ENCODE peak calls at places on chromosome 15, in five cellular contexts. B, S, E, V and Z are unnamed samples.

GRCh38 chr15:69290346-69291164 is 8.2 kb upstream of the PAQR5 start:
- DNase-seq in B (no peak), S (no peak), E (no peak), V (no peak), Z (no peak)

GRCh38 chr15:101277943-101278564 is 769 bp upstream of the SELENOS start:
- DNase-seq in B (no peak), S (no peak), E (no peak), V (no peak), Z (no peak)

GRCh38 chr15:78103406-78104118 is 11.2 kb downstream of the SH2D7 start:
- DNase-seq in B (no peak), S (no peak), E (no peak), V (no peak), Z (peak)

GRCh38 chr15:34679326-34679725 is 75.5 kb downstream of the GJD2 start:
- DNase-seq in B (no peak), S (no peak), E (no peak), V (no peak), Z (no peak)

GRCh38 chr15:62431806-62432205 is 266.7 kb upstream of the C2CD4B start:
- DNase-seq in B (no peak), S (no peak), E (no peak), V (no peak), Z (no peak)

GRCh38 chr15:52120488-52120887 is 7.9 kb upstream of the BCL2L10 start:
- DNase-seq in B (no peak), S (no peak), E (no peak), V (no peak), Z (no peak)

GRCh38 chr15:90042766-90043525 is 41.8 kb downstream of the ZNF710 start:
- DNase-seq in B (no peak), S (no peak), E (no peak), V (no peak), Z (no peak)

GRCh38 chr15:62824111-62824737 is 218.3 kb upstream of the TPM1 start:
- DNase-seq in B (no peak), S (no peak), E (peak), V (no peak), Z (no peak)

GRCh38 chr15:33612721-33613304 is 302.0 kb downstream of the RYR3 start:
- DNase-seq in B (no peak), S (no peak), E (no peak), V (no peak), Z (no peak)

GRCh38 chr15:97036301-97036700 is 705.8 kb downstream of the NR2F2 start:
- DNase-seq in B (no peak), S (no peak), E (no peak), V (peak), Z (peak)

GRCh38 chr15:80567721-80568157 is 127.4 kb upstream of the ABHD17C start:
- DNase-seq in B (peak), S (peak), E (peak), V (peak), Z (peak)

GRCh38 chr15:77867266-77868047 is 210.1 kb downstream of the TBC1D2B start:
- DNase-seq in B (no peak), S (no peak), E (no peak), V (no peak), Z (no peak)

GRCh38 chr15:69548367-69548766 is 95.7 kb downstream of the RPLP1 start:
- DNase-seq in B (no peak), S (no peak), E (no peak), V (no peak), Z (no peak)

GRCh38 chr15:71385026-71385425 is 269.8 kb downstream of the THSD4 start:
- DNase-seq in B (no peak), S (no peak), E (no peak), V (peak), Z (no peak)

GRCh38 chr15:90895571-90896117 is 7.5 kb upstream of the MAN2A2 start:
- DNase-seq in B (no peak), S (no peak), E (peak), V (no peak), Z (peak)

GRCh38 chr15:64599716-64600115 is 139.3 kb downstream of the ZNF609 start:
- DNase-seq in B (no peak), S (no peak), E (peak), V (peak), Z (no peak)

GRCh38 chr15:25184356-25185155 is 229.8 kb downstream of the SNRPN start:
- DNase-seq in B (no peak), S (no peak), E (no peak), V (no peak), Z (no peak)

GRCh38 chr15:47756872-47757271 is 39.6 kb downstream of the SEMA6D start:
- DNase-seq in B (no peak), S (no peak), E (no peak), V (peak), Z (no peak)

GRCh38 chr15:89089316-89090230 is 1.3 kb downstream of the ABHD2 start:
- DNase-seq in B (no peak), S (no peak), E (no peak), V (no peak), Z (no peak)

GRCh38 chr15:70020229-70020628 is 77.5 kb downstream of the TLE3 start:
- DNase-seq in B (no peak), S (no peak), E (no peak), V (no peak), Z (no peak)

GRCh38 chr15:31570591-31570990 is 244.0 kb downstream of the KLF13 start:
- DNase-seq in B (no peak), S (no peak), E (no peak), V (no peak), Z (no peak)

GRCh38 chr15:39059886-39060285 is 495.3 kb upstream of the RASGRP1 start:
- DNase-seq in B (no peak), S (no peak), E (no peak), V (no peak), Z (no peak)

GRCh38 chr15:95620934-95621579 is 709.4 kb upstream of the NR2F2 start:
- DNase-seq in B (no peak), S (no peak), E (no peak), V (no peak), Z (peak)

GRCh38 chr15:101348643-101349496 is 53.8 kb upstream of the SNRPA1 start:
- DNase-seq in B (no peak), S (no peak), E (peak), V (no peak), Z (no peak)

GRCh38 chr15:83422541-83422940 is 24.6 kb upstream of the SH3GL3 start:
- DNase-seq in B (no peak), S (no peak), E (no peak), V (no peak), Z (no peak)

GRCh38 chr15:74205593-74205969 is 3.0 kb upstream of the STRA6 start:
- DNase-seq in B (no peak), S (no peak), E (no peak), V (no peak), Z (no peak)

GRCh38 chr15:42444415-42445063 is 46.4 kb downstream of the ZNF106 start:
- DNase-seq in B (peak), S (no peak), E (no peak), V (no peak), Z (no peak)

GRCh38 chr15:34810455-34811146 is 15.3 kb upstream of the ACTC1 start:
- DNase-seq in B (no peak), S (no peak), E (peak), V (peak), Z (no peak)

GRCh38 chr15:68051109-68051508 is 3.0 kb upstream of the PIAS1 start:
- DNase-seq in B (no peak), S (no peak), E (peak), V (no peak), Z (peak)
- TF ChIP-seq CTCF in B (no peak), S (no peak), E (peak), V (no peak), Z (no peak)

GRCh38 chr15:50145451-50145872 is 26.4 kb upstream of the ATP8B4 start:
- DNase-seq in B (no peak), S (peak), E (peak), V (peak), Z (peak)
- TF ChIP-seq MAX in B (no peak), S (no peak), E (no peak), V (no peak), Z (no peak)

DNA sequence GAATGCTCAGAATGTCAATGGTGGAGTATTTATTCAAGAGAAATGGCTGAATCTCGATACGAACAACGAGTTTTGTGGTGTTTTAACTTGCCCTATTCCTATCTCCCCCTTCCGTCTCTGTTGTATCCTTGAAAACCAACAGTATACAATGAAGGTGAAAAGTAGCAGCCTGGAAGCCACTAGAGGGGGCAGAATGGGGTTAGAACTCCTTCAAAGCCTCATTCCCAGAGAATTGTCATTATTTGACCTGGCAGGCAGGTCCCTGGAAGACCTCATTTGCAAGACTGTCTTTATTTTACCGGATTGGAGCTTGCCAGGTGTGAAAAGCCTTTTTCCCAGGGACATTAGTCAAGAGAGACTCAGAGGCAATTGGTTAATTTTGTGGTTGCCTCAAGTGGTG is 139.4 kb downstream of the LRRC28 start:
- DNase-seq in B (no peak), S (no peak), E (no peak), V (no peak), Z (no peak)
- TF ChIP-seq CTCF in B (peak), S (no peak), E (no peak), V (peak), Z (no peak)

DNA sequence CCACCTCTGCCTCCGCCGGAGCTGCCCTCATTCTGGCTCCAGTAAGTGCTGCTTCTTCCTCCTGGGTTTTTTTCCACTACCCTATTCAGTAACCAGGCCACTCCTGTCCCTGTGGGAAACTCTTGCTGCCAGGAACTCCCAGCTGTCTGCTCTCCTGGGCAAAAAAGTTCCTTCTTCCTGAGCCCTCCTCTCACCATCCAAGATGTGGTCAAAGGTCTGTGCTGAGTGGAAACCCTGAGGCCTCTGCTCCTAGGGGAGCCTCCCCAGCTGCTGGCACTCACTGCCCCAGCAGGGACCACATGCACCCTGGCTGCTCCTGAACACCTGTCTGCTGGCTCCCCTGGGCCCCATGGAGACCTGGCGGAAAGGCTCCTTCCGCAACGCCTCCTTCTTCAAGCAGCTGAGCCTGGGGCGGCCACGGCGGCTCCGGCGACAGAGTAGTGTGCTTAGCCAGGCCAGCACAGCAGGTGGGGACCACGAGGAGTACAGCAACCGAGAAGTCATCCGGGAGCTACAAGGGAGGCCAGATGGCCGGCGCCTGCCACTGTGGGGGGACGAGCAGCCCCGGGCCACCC is 454 bp downstream of the C15orf62 start:
- DNase-seq in B (no peak), S (no peak), E (no peak), V (no peak), Z (peak)
- TF ChIP-seq MAX in B (no peak), S (no peak), E (no peak), V (no peak), Z (peak)

GRCh38 chr15:76752549-76752948 is 152.6 kb downstream of the SCAPER start:
- DNase-seq in B (no peak), S (no peak), E (no peak), V (no peak), Z (no peak)

GRCh38 chr15:76753131-76753530 is 152.0 kb downstream of the SCAPER start:
- DNase-seq in B (no peak), S (no peak), E (no peak), V (no peak), Z (no peak)

GRCh38 chr15:76753771-76754170 is 151.4 kb downstream of the SCAPER start:
- DNase-seq in B (no peak), S (no peak), E (no peak), V (peak), Z (no peak)

GRCh38 chr15:76756371-76756770 is 148.8 kb downstream of the SCAPER start:
- DNase-seq in B (no peak), S (no peak), E (no peak), V (no peak), Z (no peak)
- TF ChIP-seq CTCF in B (no peak), S (no peak), E (no peak), V (no peak), Z (no peak)

GRCh38 chr15:82315519-82316246 is 33.6 kb downstream of the GOLGA6L10 start:
- DNase-seq in B (no peak), S (no peak), E (no peak), V (no peak), Z (no peak)

GRCh38 chr15:82314769-82315518 is 34.3 kb downstream of the GOLGA6L10 start:
- DNase-seq in B (no peak), S (no peak), E (no peak), V (no peak), Z (no peak)

GRCh38 chr15:82313446-82313845 is 35.8 kb downstream of the GOLGA6L10 start:
- DNase-seq in B (no peak), S (no peak), E (no peak), V (no peak), Z (no peak)

GRCh38 chr15:82312611-82313349 is 36.5 kb downstream of the GOLGA6L10 start:
- DNase-seq in B (no peak), S (no peak), E (no peak), V (peak), Z (no peak)

GRCh38 chr15:82317091-82317489 is 32.2 kb downstream of the GOLGA6L10 start:
- DNase-seq in B (no peak), S (no peak), E (no peak), V (no peak), Z (no peak)
- TF ChIP-seq MAX in B (no peak), S (no peak), E (no peak), V (no peak), Z (no peak)